ENCODE peak calls at places on chromosome 21, in five cellular contexts. B is mucosa of descending colon, K is A549, E is left lung, M is foreskin keratinocyte. N is an unnamed sample.

GRCh38 chr21:31107871-31108270 is 69.6 kb upstream of the KRTAP19-8 start:
- ATAC-seq in E (peak; percentile 61), B (no peak), M (no peak), K (no peak), N (no peak)

GRCh38 chr21:16193758-16194606 is 464.2 kb downstream of the USP25 start:
- ATAC-seq in B (peak; percentile 38), M (peak; percentile 69), E (peak; percentile 89), K (peak; percentile 95), N (peak; percentile 64)

GRCh38 chr21:25999935-26000582 is 170.5 kb downstream of the APP start:
- ATAC-seq in K (no peak), E (no peak), B (peak; percentile 67), M (no peak), N (no peak)

GRCh38 chr21:45003331-45004058 is 63.7 kb downstream of the SLX9 start:
- ATAC-seq in B (no peak), K (no peak), E (peak; percentile 46), M (no peak), N (no peak)

GRCh38 chr21:35616090-35616489 is 444.2 kb downstream of the SETD4 start:
- ATAC-seq in K (no peak), B (no peak), E (peak; percentile 60), M (no peak), N (no peak)

GRCh38 chr21:29055080-29055479 is 18.4 kb downstream of the CCT8 start:
- ATAC-seq in M (no peak), E (no peak), K (no peak), B (no peak), N (no peak)

GRCh38 chr21:43918385-43918947 is 53.4 kb downstream of the AGPAT3 start:
- ATAC-seq in E (no peak), B (no peak), K (no peak), M (no peak), N (no peak)

GRCh38 chr21:25342811-25343210 is 264.5 kb downstream of the MRPL39 start:
- ATAC-seq in M (peak; percentile 43), K (no peak), B (no peak), E (no peak), N (no peak)

GRCh38 chr21:46153259-46154154 is 1.9 kb downstream of the FTCD start:
- ATAC-seq in K (peak; percentile 64), E (peak; percentile 90), B (peak; percentile 81), M (peak; percentile 52), N (peak; percentile 7)

GRCh38 chr21:32515869-32516268 is 69.5 kb downstream of the TCP10L start:
- ATAC-seq in K (no peak), M (no peak), E (no peak), B (no peak), N (no peak)